ENCODE peak calls at places on chromosomes 12 and 14, in four cellular contexts. G, B, I and V are unnamed samples.
A peak's percentile ranks its signal among the peaks of the same experiment; 100 is the strongest.

GRCh38 chr14:60724080-60724618 is at the start of gene SIX4:
- DNase-seq in G (peak; percentile 78), I (peak; percentile 87), B (peak; percentile 98), V (peak; percentile 99)

GRCh38 chr14:91606851-91607250 is 96.7 kb upstream of the PPP4R3A start:
- DNase-seq in I (no peak), G (no peak), B (no peak), V (no peak)

GRCh38 chr14:73713804-73714655 is at the start of gene PNMA1:
- DNase-seq in G (no peak), B (peak; percentile 85), I (peak; percentile 85), V (peak; percentile 100)

GRCh38 chr12:109244043-109244442 is 65.0 kb downstream of the FOXN4 start:
- DNase-seq in G (no peak), B (no peak), I (no peak), V (no peak)

GRCh38 chr12:81206425-81206824 is 128.5 kb downstream of the ACSS3 start:
- DNase-seq in G (no peak), B (no peak), I (no peak), V (no peak)

GRCh38 chr12:92488735-92489134 is 214.1 kb upstream of the PLEKHG7 start:
- DNase-seq in B (no peak), I (no peak), G (no peak), V (no peak)

GRCh38 chr12:47903151-47903611 is 1.6 kb downstream of the VDR start:
- DNase-seq in B (peak; percentile 60), I (peak; percentile 64), G (no peak), V (peak; percentile 89)

GRCh38 chr12:110741795-110742717 is 635 bp downstream of the PPP1CC start:
- DNase-seq in I (peak; percentile 54), B (peak; percentile 28), G (no peak), V (peak; percentile 80)

GRCh38 chr14:75453817-75454434 is 26.1 kb downstream of the JDP2 start:
- DNase-seq in B (no peak), G (no peak), I (no peak), V (no peak)

GRCh38 chr12:27573972-27574371 is 50.0 kb downstream of the PPFIBP1 start:
- DNase-seq in I (peak; percentile 94), B (peak; percentile 99), G (peak; percentile 37), V (peak; percentile 53)

GRCh38 chr12:101823891-101824290 is 6.9 kb downstream of the GNPTAB start:
- DNase-seq in G (peak; percentile 33), I (peak; percentile 50), B (peak; percentile 64), V (peak; percentile 79)

DNA sequence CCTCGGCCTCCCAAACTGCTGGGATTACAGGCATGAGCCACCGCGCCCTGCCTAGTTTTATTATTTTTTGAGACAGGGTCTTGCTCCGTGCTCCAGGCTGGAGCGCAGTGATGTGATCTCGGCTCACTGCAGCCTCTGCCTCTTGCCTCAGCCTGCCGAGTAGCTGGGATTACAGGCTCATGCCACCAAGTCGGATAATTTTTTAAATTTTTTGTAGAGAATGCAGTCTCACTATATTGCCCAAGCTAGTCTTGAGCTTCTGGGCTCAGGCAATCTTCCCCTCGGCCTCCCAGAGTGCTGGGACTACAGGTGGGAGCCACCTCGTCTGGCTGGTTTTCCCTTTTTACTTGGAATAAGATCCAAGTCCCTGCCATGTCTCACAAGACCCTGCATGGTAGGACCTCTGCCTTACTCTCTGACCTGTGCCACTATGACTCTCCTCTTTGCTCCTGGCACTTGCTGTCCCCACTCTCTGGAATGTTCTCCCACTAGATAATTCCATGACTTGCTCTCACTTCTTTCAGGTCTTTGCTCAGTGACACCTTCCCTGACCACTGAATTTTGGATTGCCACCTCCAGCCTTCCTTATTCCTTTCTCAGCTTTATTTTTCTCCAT is 7.7 kb upstream of the RARG start:
- DNase-seq in G (no peak), I (no peak), B (no peak), V (peak; percentile 70)
- H2AFZ ChIP-seq in G (no peak overlapping the region), I (no peak overlapping the region), B (no peak overlapping the region), V (no peak overlapping the region)

GRCh38 chr12:84619053-84619452 is 293.5 kb downstream of the SLC6A15 start:
- DNase-seq in B (peak; percentile 37), G (no peak), I (no peak), V (no peak)
- H2AFZ ChIP-seq in B (no peak overlapping the region), G (no peak overlapping the region), I (no peak overlapping the region), V (no peak overlapping the region)

DNA sequence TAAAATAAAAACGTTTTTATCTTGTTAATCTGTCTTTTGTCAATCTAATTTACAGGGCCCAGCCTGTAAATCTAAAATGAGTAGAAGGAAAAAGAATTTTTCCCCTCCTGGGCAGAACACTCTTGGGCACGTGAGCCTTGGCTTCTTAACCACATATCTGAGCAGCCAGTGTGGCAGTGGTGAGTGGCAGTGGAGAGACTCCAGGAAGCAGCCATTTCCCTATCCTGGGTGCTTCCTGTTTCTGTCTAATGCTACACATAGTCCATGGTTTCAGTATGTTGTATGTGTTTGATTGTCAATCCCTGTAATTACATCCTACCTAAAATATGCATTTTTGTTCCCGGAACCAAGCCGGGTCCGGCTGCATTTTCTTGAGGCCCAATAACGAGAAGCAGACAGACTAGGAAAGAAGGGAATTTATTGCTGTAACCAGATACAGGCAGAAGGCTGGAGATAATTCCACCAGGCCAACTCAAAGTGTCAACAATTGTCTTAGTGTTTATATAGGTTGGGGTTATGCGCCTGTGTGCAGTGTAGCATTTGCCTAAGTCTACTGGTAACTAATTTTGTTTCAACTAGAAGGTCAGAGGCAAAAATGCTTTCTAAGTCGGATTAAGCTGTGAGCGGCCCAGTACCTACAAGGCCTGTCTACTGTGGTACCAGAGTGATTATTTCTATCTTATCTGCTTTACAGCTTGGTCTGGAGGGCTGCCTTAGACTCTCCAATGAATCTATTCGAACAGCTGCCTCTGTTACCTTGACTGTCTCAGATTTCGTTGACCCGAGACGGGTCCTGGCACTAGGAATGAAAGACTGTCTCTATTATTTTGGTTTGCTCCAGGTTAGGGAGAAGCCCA is 82.4 kb upstream of the RESF1 start:
- DNase-seq in I (peak; percentile 58), B (no peak), G (no peak), V (no peak)
- H2AFZ ChIP-seq in I (no peak overlapping the region), B (no peak overlapping the region), G (no peak overlapping the region), V (peak overlapping the region; percentile 10)

DNA sequence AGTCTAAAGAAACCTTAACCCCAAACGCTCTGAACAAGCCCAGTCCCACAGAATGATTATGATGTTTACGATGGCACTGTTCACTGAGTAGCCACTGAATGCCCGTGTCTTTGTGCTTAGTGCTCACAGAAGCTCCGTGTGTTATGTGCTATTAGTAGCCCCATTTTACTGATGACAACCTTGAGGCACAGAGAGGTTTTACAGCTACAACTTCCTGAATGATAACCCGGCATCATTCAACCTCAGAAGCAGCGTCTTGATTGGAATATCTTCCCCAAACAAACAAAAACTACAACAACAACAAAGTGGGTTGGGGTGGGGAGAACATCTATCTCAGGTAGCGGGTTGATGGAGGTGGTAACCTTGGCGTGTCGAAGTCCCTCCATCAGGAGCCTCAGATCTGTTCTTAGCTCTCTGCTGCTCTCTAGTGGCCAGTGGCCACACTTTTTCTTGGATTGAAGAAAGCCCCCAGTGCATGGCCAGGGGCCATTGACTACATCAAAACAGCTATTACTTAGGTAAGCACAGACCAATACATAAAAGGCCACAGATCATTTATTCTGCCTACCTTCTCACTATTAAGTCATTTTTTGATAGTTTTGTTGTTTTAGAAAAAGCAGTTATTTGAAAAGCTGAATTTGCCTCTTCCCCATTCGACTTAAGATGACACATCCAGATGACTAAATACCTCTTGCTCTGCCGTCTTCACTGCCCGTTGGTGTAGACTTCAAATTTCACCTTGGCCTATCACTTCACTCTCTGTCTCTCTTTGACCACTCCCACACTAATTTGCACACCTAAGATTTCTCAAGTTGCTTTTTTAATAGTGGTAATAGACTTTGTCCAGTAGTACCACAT is 376.9 kb downstream of the GALC start:
- DNase-seq in G (peak; percentile 0), I (peak; percentile 76), B (peak; percentile 71), V (no peak)
- H2AFZ ChIP-seq in G (no peak overlapping the region), I (no peak overlapping the region), B (no peak overlapping the region), V (no peak overlapping the region)

GRCh38 chr12:10448236-10448635 is 4.9 kb downstream of the KLRC1 start:
- DNase-seq in I (no peak), B (no peak), G (no peak), V (no peak)
- H2AFZ ChIP-seq in I (no peak overlapping the region), B (no peak overlapping the region), G (no peak overlapping the region), V (peak overlapping the region; percentile 3)

GRCh38 chr12:20040844-20041243 is 327.5 kb upstream of the PDE3A start:
- DNase-seq in B (no peak), I (no peak), G (no peak), V (peak; percentile 50)
- H2AFZ ChIP-seq in B (no peak overlapping the region), I (no peak overlapping the region), G (no peak overlapping the region), V (peak overlapping the region; percentile 68)

GRCh38 chr14:32249780-32250179 is 46.7 kb upstream of the RNU6-8 start:
- DNase-seq in G (no peak), B (no peak), I (no peak), V (no peak)

GRCh38 chr14:32250681-32251080 is 47.6 kb upstream of the RNU6-8 start:
- DNase-seq in I (no peak), B (no peak), G (no peak), V (no peak)

GRCh38 chr14:32251530-32251929 is 48.5 kb upstream of the RNU6-8 start:
- DNase-seq in B (no peak), I (no peak), G (no peak), V (no peak)

GRCh38 chr14:32254952-32255679 is 52.0 kb upstream of the RNU6-8 start:
- DNase-seq in G (peak; percentile 51), B (peak; percentile 83), I (peak; percentile 75), V (peak; percentile 89)

GRCh38 chr14:32252030-32252670 is 49.1 kb upstream of the RNU6-8 start:
- DNase-seq in G (peak; percentile 62), B (peak; percentile 85), I (peak; percentile 80), V (no peak)
- H2AFZ ChIP-seq in G (peak overlapping the region; percentile 89), B (peak overlapping the region; percentile 41), I (no peak overlapping the region), V (peak overlapping the region; percentile 79)

DNA sequence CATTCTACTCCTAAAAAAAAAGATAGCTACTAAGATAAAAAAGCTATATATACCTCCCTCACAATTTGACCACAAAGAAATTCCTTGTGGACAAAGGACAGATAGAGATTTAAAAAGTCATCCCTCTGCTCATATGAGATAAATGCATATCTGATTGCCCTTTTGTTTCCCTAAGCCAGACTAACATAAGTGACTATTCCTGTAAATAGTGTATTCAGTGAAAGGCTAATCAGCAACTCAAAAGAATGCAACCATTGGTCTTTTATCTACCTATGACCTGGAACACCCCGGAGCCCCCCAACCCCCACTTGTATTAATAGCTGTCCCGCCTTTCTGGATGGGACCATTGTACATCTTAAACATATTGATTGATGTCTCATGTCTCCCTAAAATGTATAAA is 6.3 kb upstream of the TMPO start:
- DNase-seq in I (no peak), B (no peak), G (no peak), V (no peak)
- H2AFZ ChIP-seq in I (no peak overlapping the region), B (no peak overlapping the region), G (no peak overlapping the region), V (no peak overlapping the region)

DNA sequence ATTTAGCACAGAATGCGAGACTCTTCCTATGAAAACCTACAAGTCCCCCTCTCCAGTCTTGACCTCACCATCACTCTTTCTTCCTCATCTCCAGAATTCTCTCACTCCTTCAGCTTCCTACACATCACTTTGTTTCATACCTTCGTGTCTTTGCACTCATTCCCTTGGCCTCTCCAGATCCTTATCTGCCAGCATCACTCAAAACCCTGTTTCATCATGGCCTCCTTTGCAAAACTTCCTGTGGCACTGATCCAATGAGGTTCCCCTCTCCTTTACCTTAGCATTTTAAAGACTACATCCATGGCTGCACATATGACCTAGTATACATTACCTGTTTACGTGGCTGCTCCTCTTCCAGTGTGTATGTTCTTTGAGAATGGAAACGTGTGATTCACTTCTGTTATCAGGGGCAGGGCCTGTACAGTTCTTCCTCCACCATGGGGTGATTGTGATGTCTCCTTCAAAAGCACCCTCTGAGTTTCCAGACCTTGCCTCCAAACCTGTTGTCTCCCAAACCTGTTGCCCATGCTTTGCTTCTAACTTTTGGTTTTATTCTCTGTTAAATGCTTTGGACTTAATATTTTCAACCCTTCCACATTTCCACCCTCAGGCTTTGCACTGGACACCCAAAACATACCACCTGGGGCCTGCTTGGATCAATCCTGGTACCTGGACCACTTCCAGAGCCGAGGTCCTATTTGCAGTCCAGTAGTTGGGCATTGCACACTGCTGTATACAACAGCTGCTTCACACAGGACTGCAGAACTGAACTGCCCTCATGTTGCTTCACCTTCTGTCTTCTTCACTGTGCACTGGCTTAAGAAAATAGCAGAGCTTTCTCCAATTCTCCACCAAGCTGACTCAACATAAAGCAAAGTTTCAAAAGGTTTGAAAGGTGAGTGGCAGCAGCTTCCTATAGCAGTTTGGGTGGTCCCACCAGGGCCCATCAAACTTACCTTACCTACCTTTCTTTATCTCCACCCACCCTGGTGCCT is 131.7 kb downstream of the LLPH start:
- DNase-seq in G (no peak), I (no peak), B (no peak), V (no peak)
- H2AFZ ChIP-seq in G (no peak overlapping the region), I (no peak overlapping the region), B (no peak overlapping the region), V (no peak overlapping the region)